ENCODE peak calls at places on chromosomes 13 and 19, in eight cellular contexts. D is naive thymus-derived CD8-positive, alpha-beta T cell; C is AG08395; G is stimulated activated CD4-positive, alpha-beta T cell treated with anti-CD3 and anti-CD28 coated beads, Interleukin-1b, Interleukin-23, amount 100 ng/mL, for 24 hours; A is dorsolateral prefrontal cortex; Y is glutamatergic neuron; K is activated CD4-positive, alpha-beta T cell treated with anti-CD3 and anti-CD28 coated beads, Interleukin-2, amount 10 ng/mL, durations not matched to agents 24 days and 14 days; R is K562. P is an unnamed sample.
A peak's percentile ranks its signal among the peaks of the same experiment; 100 is the strongest.

GRCh38 chr13:45224181-45224580 is 23.3 kb upstream of the KCTD4 start:
- DNase-seq in G (no peak), Y (no peak), A (no peak), C (peak; percentile 44), D (no peak), K (no peak), R (no peak), P (no peak)

GRCh38 chr13:72507394-72508199 is 219.8 kb downstream of the MZT1 start:
- DNase-seq in A (no peak), D (no peak), R (no peak), K (no peak), Y (no peak), G (no peak), C (peak; percentile 10), P (peak; percentile 4)

GRCh38 chr19:41998246-41999020 is 4.4 kb upstream of the ATP1A3 start:
- DNase-seq in D (no peak), R (peak; percentile 78), G (peak; percentile 33), K (peak; percentile 85), Y (peak; percentile 91), C (peak; percentile 76), A (peak; percentile 76), P (peak; percentile 56)

GRCh38 chr13:25802579-25802978 is 249.2 kb downstream of the SHISA2 start:
- DNase-seq in C (no peak), G (no peak), K (no peak), D (no peak), Y (no peak), A (no peak), R (no peak), P (no peak)

GRCh38 chr13:110089815-110090214 is 217.1 kb downstream of the COL4A1 start:
- DNase-seq in A (no peak), R (no peak), Y (no peak), G (no peak), C (no peak), K (no peak), D (no peak), P (peak; percentile 14)

GRCh38 chr19:18588611-18589379 is at the start of gene REX1BD:
- DNase-seq in Y (peak; percentile 91), K (peak; percentile 97), G (peak; percentile 81), D (peak; percentile 87), R (peak; percentile 86), A (peak; percentile 87), C (peak; percentile 84), P (peak; percentile 68)

GRCh38 chr13:85632526-85633215 is 166.5 kb downstream of the SLITRK6 start:
- DNase-seq in G (no peak), A (no peak), Y (no peak), K (no peak), D (no peak), R (no peak), C (no peak), P (no peak)

GRCh38 chr13:40352807-40353562 is 313.5 kb downstream of the FOXO1 start:
- DNase-seq in D (no peak), R (no peak), G (no peak), K (no peak), Y (no peak), C (no peak), A (no peak), P (no peak)

GRCh38 chr19:15280915-15281683 is 48.9 kb upstream of the EPHX3 start:
- DNase-seq in R (peak; percentile 39), K (no peak), D (no peak), Y (peak; percentile 79), G (no peak), C (peak; percentile 80), A (peak; percentile 91), P (peak; percentile 73)

GRCh38 chr19:47003611-47003935 is 16.1 kb upstream of the NPAS1 start:
- DNase-seq in R (no peak), C (no peak), Y (no peak), A (no peak), D (no peak), G (no peak), K (no peak), P (no peak)

GRCh38 chr13:65656740-65657329 is 1573.3 kb downstream of the PCDH9 start:
- DNase-seq in Y (no peak), G (no peak), C (peak; percentile 9), D (no peak), R (no peak), K (no peak), A (no peak), P (peak; percentile 35)

GRCh38 chr13:106503730-106504129 is 31.7 kb downstream of the EFNB2 start:
- DNase-seq in G (no peak), A (no peak), K (no peak), Y (no peak), C (no peak), R (no peak), D (no peak), P (no peak)

GRCh38 chr13:72651196-72651595 is 76.2 kb downstream of the MZT1 start:
- DNase-seq in Y (no peak), D (no peak), G (no peak), K (no peak), C (no peak), A (no peak), R (no peak), P (peak; percentile 2)

GRCh38 chr19:39940221-39940833 is 5.9 kb upstream of the FCGBP start:
- DNase-seq in Y (no peak), K (no peak), R (no peak), C (no peak), D (no peak), G (no peak), A (no peak), P (no peak)

GRCh38 chr13:100382787-100383186 is 205.8 kb downstream of the GGACT start:
- DNase-seq in C (no peak), D (no peak), A (no peak), K (no peak), G (no peak), Y (no peak), R (no peak), P (no peak)

GRCh38 chr13:100159584-100159983 is 70.7 kb downstream of the PCCA start:
- DNase-seq in G (no peak), D (no peak), A (no peak), Y (no peak), C (no peak), K (no peak), R (no peak), P (no peak)

GRCh38 chr13:74166286-74166685 is 32.1 kb upstream of the KLF12 start:
- DNase-seq in K (no peak), Y (no peak), D (no peak), C (no peak), G (no peak), R (no peak), A (no peak), P (no peak)

GRCh38 chr19:2627319-2627829 is 75.1 kb downstream of the GNG7 start:
- DNase-seq in Y (no peak), G (peak; percentile 24), D (no peak), C (peak; percentile 97), K (no peak), A (no peak), R (no peak), P (peak; percentile 98)

GRCh38 chr13:46553886-46554855 is 1.2 kb downstream of the LRCH1 start:
- DNase-seq in R (peak; percentile 63), A (peak; percentile 68), K (peak; percentile 91), C (peak; percentile 66), D (peak; percentile 55), G (peak; percentile 38), Y (peak; percentile 62), P (peak; percentile 82)